ENCODE peak calls at places on chromosomes 16 and 17, in nine cellular contexts. Y is AG04450; P is stimulated activated CD8-positive, alpha-beta memory T cell treated with anti-CD3 and anti-CD28 coated beads, Interleukin-12 subunit alpha, Interleukin-12 subunit beta, amount 100 ng/mL, for 1 hour; L is foreskin fibroblast; J is hypothalamus; A is GM19239; D is activated T-helper 1 cell treated with anti-CD3 and anti-CD28 coated beads, Interleukin-2, amount 50 U/mL, for 16 hours; F is AG09319; G is progenitor cell of endocrine pancreas. O is an unnamed sample.

GRCh38 chr17:80826955-80827645 is 164.5 kb upstream of the CHMP6 start:
- DNase-seq in Y (peak), P (no peak), L (peak), J (peak), A (no peak), D (no peak), F (peak), G (no peak), O (peak)

GRCh38 chr17:64074704-64075484 is 54.5 kb upstream of the ICAM2 start:
- DNase-seq in Y (no peak), P (no peak), L (peak), J (no peak), A (no peak), D (no peak), F (no peak), G (no peak), O (peak)

GRCh38 chr17:69423450-69423849 is 9.0 kb downstream of the MAP2K6 start:
- DNase-seq in Y (no peak), P (no peak), L (no peak), J (no peak), A (no peak), D (no peak), F (no peak), G (no peak), O (no peak)

GRCh38 chr17:38425744-38426143 is 2.5 kb upstream of the ARHGAP23 start:
- DNase-seq in Y (no peak), P (no peak), L (no peak), J (no peak), A (no peak), D (no peak), F (no peak), G (no peak), O (no peak)

GRCh38 chr16:30997887-30998711 is 12.3 kb downstream of the STX1B start:
- DNase-seq in Y (peak), P (no peak), L (peak), J (no peak), A (no peak), D (no peak), F (peak), G (no peak), O (no peak)

GRCh38 chr16:86914850-86915717 is 336.7 kb downstream of the FOXL1 start:
- DNase-seq in Y (no peak), P (no peak), L (no peak), J (no peak), A (no peak), D (no peak), F (no peak), G (no peak), O (no peak)

GRCh38 chr16:22425036-22425801 is 50.8 kb upstream of the CDR2 start:
- DNase-seq in Y (no peak), P (no peak), L (peak), J (no peak), A (no peak), D (no peak), F (peak), G (no peak), O (no peak)

GRCh38 chr17:71760062-71760720 is 360.6 kb upstream of the SOX9 start:
- DNase-seq in Y (peak), P (no peak), L (peak), J (no peak), A (no peak), D (no peak), F (no peak), G (no peak), O (peak)

GRCh38 chr17:78250891-78251772 is 19.7 kb downstream of the TMEM235 start:
- DNase-seq in Y (peak), P (peak), L (peak), J (peak), A (peak), D (peak), F (peak), G (peak), O (peak)

GRCh38 chr17:49510059-49510719 is 15.1 kb downstream of the NGFR start:
- DNase-seq in Y (no peak), P (no peak), L (no peak), J (no peak), A (no peak), D (no peak), F (no peak), G (no peak), O (no peak)

GRCh38 chr17:32266389-32267269 is 997 bp downstream of the RHBDL3 start:
- DNase-seq in Y (no peak), P (no peak), L (peak), J (no peak), A (peak), D (no peak), F (no peak), G (peak), O (no peak)

GRCh38 chr17:66925811-66926500 is 38.6 kb upstream of the CACNG4 start:
- DNase-seq in Y (no peak), P (no peak), L (no peak), J (no peak), A (no peak), D (no peak), F (no peak), G (no peak), O (no peak)

GRCh38 chr17:58337126-58337599 is 8.6 kb upstream of the TSPOAP1 start:
- DNase-seq in Y (no peak), P (no peak), L (no peak), J (no peak), A (no peak), D (no peak), F (no peak), G (no peak), O (no peak)

GRCh38 chr17:33197342-33197741 is 95.8 kb downstream of the ASIC2 start:
- DNase-seq in Y (no peak), P (no peak), L (no peak), J (no peak), A (no peak), D (no peak), F (no peak), G (no peak), O (no peak)

GRCh38 chr16:4615389-4616046 is 830 bp upstream of the UBALD1 start:
- DNase-seq in Y (no peak), P (no peak), L (no peak), J (no peak), A (no peak), D (no peak), F (no peak), G (no peak), O (no peak)

GRCh38 chr17:15444805-15445204 is 22.6 kb downstream of the CDRT4 start:
- DNase-seq in Y (no peak), P (no peak), L (no peak), J (no peak), A (no peak), D (no peak), F (no peak), G (no peak), O (no peak)

GRCh38 chr17:40095944-40096791 is 4.2 kb downstream of the NR1D1 start:
- DNase-seq in Y (no peak), P (peak), L (peak), J (no peak), A (peak), D (peak), F (no peak), G (no peak), O (no peak)

GRCh38 chr17:82008258-82008940 is 14.3 kb downstream of the CENPX start:
- DNase-seq in Y (no peak), P (no peak), L (no peak), J (no peak), A (no peak), D (no peak), F (no peak), G (no peak), O (no peak)

GRCh38 chr17:18160128-18160856 is 23.3 kb upstream of the ALKBH5 start:
- DNase-seq in Y (no peak), P (no peak), L (peak), J (no peak), A (no peak), D (no peak), F (no peak), G (no peak), O (no peak)

GRCh38 chr16:47888142-47888541 is 267.7 kb downstream of the ABCC12 start:
- DNase-seq in Y (no peak), P (no peak), L (peak), J (no peak), A (no peak), D (no peak), F (no peak), G (no peak), O (no peak)

GRCh38 chr17:80192268-80192667 is 22.4 kb downstream of the CARD14 start:
- DNase-seq in Y (no peak), P (no peak), L (no peak), J (no peak), A (no peak), D (no peak), F (no peak), G (no peak), O (peak)

GRCh38 chr17:19573075-19573474 is 39.4 kb downstream of the SLC47A1 start:
- DNase-seq in Y (peak), P (no peak), L (peak), J (no peak), A (no peak), D (no peak), F (no peak), G (no peak), O (no peak)

GRCh38 chr16:19883296-19883951 is 1.2 kb downstream of the GPRC5B start:
- DNase-seq in Y (no peak), P (no peak), L (peak), J (peak), A (no peak), D (no peak), F (no peak), G (peak), O (no peak)

GRCh38 chr17:17537311-17538099 is 41.3 kb upstream of the RASD1 start:
- DNase-seq in Y (no peak), P (no peak), L (peak), J (no peak), A (no peak), D (no peak), F (no peak), G (no peak), O (no peak)

GRCh38 chr17:61202564-61202963 is 197.1 kb upstream of the TBX2 start:
- DNase-seq in Y (peak), P (no peak), L (peak), J (no peak), A (no peak), D (no peak), F (no peak), G (no peak), O (no peak)

GRCh38 chr17:57569860-57570259 is 175.2 kb downstream of the CCDC182 start:
- DNase-seq in Y (no peak), P (no peak), L (no peak), J (no peak), A (no peak), D (no peak), F (no peak), G (no peak), O (no peak)

GRCh38 chr17:6799738-6800137 is 23.7 kb downstream of the FBXO39 start:
- DNase-seq in Y (no peak), P (no peak), L (no peak), J (no peak), A (no peak), D (no peak), F (no peak), G (no peak), O (no peak)

GRCh38 chr16:68790130-68790761 is 53.1 kb upstream of the TANGO6 start:
- DNase-seq in Y (no peak), P (no peak), L (peak), J (no peak), A (no peak), D (no peak), F (peak), G (no peak), O (peak)

GRCh38 chr16:2713985-2714774 is 5.8 kb downstream of the PRSS27 start:
- DNase-seq in Y (no peak), P (no peak), L (no peak), J (no peak), A (no peak), D (no peak), F (no peak), G (no peak), O (peak)

GRCh38 chr16:53922805-53923645 is 219.1 kb downstream of the FTO start:
- DNase-seq in Y (no peak), P (no peak), L (no peak), J (no peak), A (no peak), D (no peak), F (no peak), G (no peak), O (no peak)

GRCh38 chr17:80942360-80943345 is 49.0 kb upstream of the CHMP6 start:
- DNase-seq in Y (peak), P (no peak), L (peak), J (peak), A (no peak), D (no peak), F (peak), G (no peak), O (no peak)

GRCh38 chr16:12612598-12613101 is 191.0 kb downstream of the CPPED1 start:
- DNase-seq in Y (no peak), P (no peak), L (no peak), J (no peak), A (no peak), D (no peak), F (no peak), G (no peak), O (peak)

GRCh38 chr17:47896672-47897490 is 845 bp downstream of the SP2 start:
- DNase-seq in Y (no peak), P (no peak), L (peak), J (no peak), A (no peak), D (no peak), F (no peak), G (no peak), O (no peak)

GRCh38 chr17:7747586-7747985 is 30.0 kb downstream of the DNAH2 start:
- DNase-seq in Y (peak), P (no peak), L (peak), J (no peak), A (no peak), D (no peak), F (no peak), G (no peak), O (no peak)

GRCh38 chr17:55037828-55038227 is 69.3 kb downstream of the STXBP4 start:
- DNase-seq in Y (no peak), P (no peak), L (no peak), J (no peak), A (peak), D (no peak), F (no peak), G (no peak), O (no peak)

GRCh38 chr17:79988163-79988971 is 47.3 kb downstream of the TBC1D16 start:
- DNase-seq in Y (peak), P (no peak), L (peak), J (no peak), A (no peak), D (no peak), F (peak), G (no peak), O (peak)

GRCh38 chr17:18917506-18918032 is 34.4 kb upstream of the SLC5A10 start:
- DNase-seq in Y (no peak), P (no peak), L (peak), J (no peak), A (no peak), D (no peak), F (no peak), G (no peak), O (no peak)